ENCODE peak calls at places on chromosomes 6 and 20, in ten cellular contexts. F is left cardiac atrium, G is NCI-H1092, L is T-cell, B is HEK293T, N is GDM1, Z is activated B cell treated with CpG ODN at 0.5 μM for 24 hours, C is coronary artery, E is psoas muscle, O is mammary epithelial cell. V is an unnamed sample.

GRCh38 chr6:39923394-39923793 is 10.9 kb downstream of the MOCS1 start:
- DNase-seq in F (no peak), G (no peak), L (no peak), B (no peak), N (no peak), Z (no peak), C (peak; percentile 78), E (no peak), O (peak; percentile 65), V (no peak)

GRCh38 chr6:33621396-33622388 is 570 bp downstream of the ITPR3 start:
- DNase-seq in F (peak; percentile 62), G (no peak), L (no peak), B (no peak), N (no peak), Z (peak; percentile 39), C (no peak), E (peak; percentile 51), O (peak; percentile 66), V (peak; percentile 46)

GRCh38 chr20:258963-259362 is 1.4 kb downstream of the DEFB132 start:
- DNase-seq in F (no peak), G (no peak), L (no peak), B (peak; percentile 25), N (peak; percentile 1), Z (no peak), C (no peak), E (no peak), O (no peak), V (peak; percentile 37)

GRCh38 chr20:11912013-11912663 is 5.6 kb upstream of the BTBD3 start:
- DNase-seq in F (no peak), G (no peak), L (no peak), B (peak; percentile 35), N (no peak), Z (no peak), C (no peak), E (no peak), O (no peak), V (no peak)

GRCh38 chr6:104320896-104321295 is 538.8 kb downstream of the HACE1 start:
- DNase-seq in F (no peak), G (no peak), L (no peak), B (no peak), N (no peak), Z (no peak), C (no peak), E (no peak), O (no peak), V (no peak)

GRCh38 chr6:21538186-21538798 is 55.3 kb upstream of the SOX4 start:
- DNase-seq in F (no peak), G (no peak), L (no peak), B (no peak), N (no peak), Z (no peak), C (no peak), E (no peak), O (peak; percentile 82), V (no peak)

GRCh38 chr6:79257381-79258205 is 23.1 kb upstream of the HMGN3 start:
- DNase-seq in F (no peak), G (no peak), L (no peak), B (no peak), N (no peak), Z (no peak), C (no peak), E (no peak), O (peak; percentile 58), V (no peak)

GRCh38 chr6:73085362-73085975 is 139.8 kb downstream of the KHDC1L start:
- DNase-seq in F (no peak), G (no peak), L (no peak), B (no peak), N (no peak), Z (no peak), C (no peak), E (no peak), O (no peak), V (peak; percentile 51)

GRCh38 chr6:113449051-113449450 is 408.1 kb upstream of the MARCKS start:
- DNase-seq in F (no peak), G (no peak), L (no peak), B (no peak), N (no peak), Z (no peak), C (no peak), E (no peak), O (peak; percentile 74), V (no peak)

GRCh38 chr20:39986231-39986904 is 702.7 kb downstream of the MAFB start:
- DNase-seq in F (peak; percentile 63), G (no peak), L (no peak), B (no peak), N (no peak), Z (no peak), C (peak; percentile 75), E (peak; percentile 78), O (peak; percentile 48), V (no peak)